ENCODE peak calls at places on chromosomes 5 and 9, in ten cellular contexts. One of them, this sample, is unnamed.

GRCh38 chr9:121861501-121862180 is 210.2 kb downstream of the DAB2IP start:
- DNase-seq in gastrocnemius medialis: peak; percentile 70
- DNase-seq in cardiac fibroblast: no peak
- DNase-seq in cardiac muscle cell: peak; percentile 42
- DNase-seq in heart right ventricle: peak; percentile 50
- DNase-seq in GM10248: peak; percentile 38
- DNase-seq in NB4: peak; percentile 45
- DNase-seq in lung: no peak
- DNase-seq in GM13976: peak; percentile 43
- DNase-seq in endothelial cell: peak; percentile 49
- DNase-seq in this sample: peak; percentile 37

GRCh38 chr5:32542216-32543059 is 42.9 kb upstream of the SUB1 start:
- DNase-seq in gastrocnemius medialis: no peak
- DNase-seq in cardiac fibroblast: no peak
- DNase-seq in cardiac muscle cell: no peak
- DNase-seq in heart right ventricle: no peak
- DNase-seq in GM10248: peak; percentile 53
- DNase-seq in NB4: peak; percentile 92
- DNase-seq in lung: no peak
- DNase-seq in GM13976: peak; percentile 54
- DNase-seq in endothelial cell: no peak
- DNase-seq in this sample: peak; percentile 48

GRCh38 chr9:132873403-132873802 is 4.7 kb downstream of the AK8 start:
- DNase-seq in gastrocnemius medialis: no peak
- DNase-seq in cardiac fibroblast: no peak
- DNase-seq in cardiac muscle cell: no peak
- DNase-seq in heart right ventricle: no peak
- DNase-seq in GM10248: no peak
- DNase-seq in NB4: no peak
- DNase-seq in lung: no peak
- DNase-seq in GM13976: no peak
- DNase-seq in endothelial cell: no peak
- DNase-seq in this sample: peak; percentile 21

GRCh38 chr9:121886759-121887485 is 206.2 kb downstream of the TTLL11 start:
- DNase-seq in gastrocnemius medialis: no peak
- DNase-seq in cardiac fibroblast: no peak
- DNase-seq in cardiac muscle cell: no peak
- DNase-seq in heart right ventricle: no peak
- DNase-seq in GM10248: no peak
- DNase-seq in NB4: no peak
- DNase-seq in lung: no peak
- DNase-seq in GM13976: no peak
- DNase-seq in endothelial cell: no peak
- DNase-seq in this sample: peak; percentile 89

GRCh38 chr5:31232273-31232888 is 38.9 kb downstream of the CDH6 start:
- DNase-seq in gastrocnemius medialis: no peak
- DNase-seq in cardiac fibroblast: peak; percentile 76
- DNase-seq in cardiac muscle cell: peak; percentile 78
- DNase-seq in heart right ventricle: peak; percentile 66
- DNase-seq in GM10248: peak; percentile 30
- DNase-seq in NB4: peak; percentile 70
- DNase-seq in lung: no peak
- DNase-seq in GM13976: peak; percentile 30
- DNase-seq in endothelial cell: peak; percentile 54
- DNase-seq in this sample: peak; percentile 2

GRCh38 chr9:137945581-137945980 is 68.0 kb downstream of the CACNA1B start:
- DNase-seq in gastrocnemius medialis: no peak
- DNase-seq in cardiac fibroblast: no peak
- DNase-seq in cardiac muscle cell: no peak
- DNase-seq in heart right ventricle: no peak
- DNase-seq in GM10248: no peak
- DNase-seq in NB4: no peak
- DNase-seq in lung: no peak
- DNase-seq in GM13976: no peak
- DNase-seq in endothelial cell: no peak
- DNase-seq in this sample: no peak

GRCh38 chr5:172871982-172872381 is 37.9 kb downstream of the ERGIC1 start:
- DNase-seq in gastrocnemius medialis: no peak
- DNase-seq in cardiac fibroblast: no peak
- DNase-seq in cardiac muscle cell: no peak
- DNase-seq in heart right ventricle: no peak
- DNase-seq in GM10248: no peak
- DNase-seq in NB4: peak; percentile 21
- DNase-seq in lung: no peak
- DNase-seq in GM13976: no peak
- DNase-seq in endothelial cell: no peak
- DNase-seq in this sample: no peak

GRCh38 chr5:51242453-51242852 is 140.8 kb upstream of the ISL1 start:
- DNase-seq in gastrocnemius medialis: no peak
- DNase-seq in cardiac fibroblast: no peak
- DNase-seq in cardiac muscle cell: no peak
- DNase-seq in heart right ventricle: no peak
- DNase-seq in GM10248: no peak
- DNase-seq in NB4: no peak
- DNase-seq in lung: no peak
- DNase-seq in GM13976: no peak
- DNase-seq in endothelial cell: no peak
- DNase-seq in this sample: no peak

DNA sequence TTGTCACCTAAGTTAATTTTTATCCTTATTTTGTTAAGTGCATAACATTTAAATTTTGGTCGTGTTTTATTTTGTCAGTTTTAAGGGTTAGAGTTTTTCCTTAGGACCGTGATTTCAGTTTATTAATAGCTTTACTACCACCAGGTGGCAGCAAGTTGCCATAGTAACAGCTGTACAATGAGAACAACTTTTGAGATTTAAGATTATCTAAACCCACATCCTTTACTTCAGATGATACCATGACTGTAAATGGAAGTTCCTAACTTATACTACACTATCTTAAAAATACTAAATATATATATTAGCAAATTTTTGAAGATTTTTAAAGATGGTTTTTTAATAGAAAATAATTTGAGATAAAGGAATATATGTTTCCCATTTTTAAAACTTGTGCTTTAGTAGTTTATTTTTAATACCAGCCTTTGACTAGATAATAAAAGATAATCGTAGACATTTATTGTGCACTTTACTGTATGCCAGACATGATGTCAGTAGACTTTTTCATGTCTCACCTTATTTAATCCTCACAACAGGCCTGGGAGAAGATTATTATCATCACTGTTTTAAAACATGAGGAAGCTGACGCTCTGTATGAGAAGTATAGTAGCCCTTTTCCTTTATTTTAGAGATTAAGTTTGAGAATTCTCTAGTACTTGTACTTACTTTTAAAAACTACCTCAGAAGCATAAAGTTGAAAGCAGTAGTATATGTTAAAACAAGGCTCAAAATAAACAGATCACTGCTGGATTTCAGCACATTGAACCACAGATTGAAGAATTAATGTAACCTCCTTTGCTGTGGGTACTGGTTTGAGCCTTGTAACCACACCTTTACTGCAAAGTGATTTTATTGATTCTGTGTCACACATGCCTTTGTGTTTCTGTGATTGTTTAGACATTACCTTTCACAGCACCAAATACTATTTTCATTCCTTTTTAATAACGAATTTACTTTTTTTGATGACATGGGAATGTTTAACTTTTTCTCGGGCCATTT is 27.5 kb downstream of the SREK1 start:
- DNase-seq in gastrocnemius medialis: no peak
- DNase-seq in cardiac fibroblast: peak; percentile 73
- DNase-seq in cardiac muscle cell: peak; percentile 56
- DNase-seq in heart right ventricle: peak; percentile 22
- DNase-seq in GM10248: peak; percentile 32
- DNase-seq in NB4: peak; percentile 57
- DNase-seq in lung: no peak
- DNase-seq in GM13976: no peak
- DNase-seq in endothelial cell: peak; percentile 24
- DNase-seq in this sample: peak; percentile 67
- TF ChIP-seq CTCF in gastrocnemius medialis: no peak
- TF ChIP-seq CTCF in cardiac fibroblast: peak; percentile 49
- TF ChIP-seq CTCF in cardiac muscle cell: peak; percentile 62
- TF ChIP-seq CTCF in heart right ventricle: peak; percentile 44
- TF ChIP-seq CTCF in GM10248: peak; percentile 40
- TF ChIP-seq CTCF in NB4: peak; percentile 18
- TF ChIP-seq CTCF in lung: peak; percentile 37
- TF ChIP-seq CTCF in GM13976: peak; percentile 32
- TF ChIP-seq CTCF in endothelial cell: peak; percentile 63
- TF ChIP-seq CTCF in this sample: peak; percentile 65

DNA sequence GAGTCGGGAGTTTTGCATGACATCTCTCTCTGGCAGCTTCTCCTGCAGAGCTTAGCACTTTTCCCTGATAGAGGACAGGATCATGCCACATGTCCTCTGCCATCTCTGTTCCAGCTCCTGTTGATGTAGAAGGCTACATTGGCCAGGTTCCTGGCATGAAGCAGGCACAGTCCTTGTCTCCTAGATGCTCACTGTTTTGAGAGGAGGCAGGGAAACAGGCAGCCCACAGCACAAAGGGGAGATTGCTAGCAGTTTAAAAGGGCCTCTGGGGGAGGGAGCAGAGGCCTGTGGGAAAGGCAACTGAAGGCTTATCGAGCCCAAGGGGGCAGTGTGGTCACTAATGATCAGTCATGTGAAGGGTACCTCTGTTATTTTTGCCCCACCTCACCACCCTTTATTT is 10.7 kb downstream of the ARHGAP26 start:
- DNase-seq in gastrocnemius medialis: no peak
- DNase-seq in cardiac fibroblast: no peak
- DNase-seq in cardiac muscle cell: no peak
- DNase-seq in heart right ventricle: peak; percentile 54
- DNase-seq in GM10248: no peak
- DNase-seq in NB4: peak; percentile 51
- DNase-seq in lung: no peak
- DNase-seq in GM13976: no peak
- DNase-seq in endothelial cell: no peak
- DNase-seq in this sample: no peak
- TF ChIP-seq CTCF in gastrocnemius medialis: no peak
- TF ChIP-seq CTCF in cardiac fibroblast: no peak
- TF ChIP-seq CTCF in cardiac muscle cell: no peak
- TF ChIP-seq CTCF in heart right ventricle: no peak
- TF ChIP-seq CTCF in GM10248: no peak
- TF ChIP-seq CTCF in NB4: no peak
- TF ChIP-seq CTCF in lung: no peak
- TF ChIP-seq CTCF in GM13976: no peak
- TF ChIP-seq CTCF in endothelial cell: no peak
- TF ChIP-seq CTCF in this sample: no peak

GRCh38 chr5:96258692-96259091 is 174.4 kb downstream of the PCSK1 start:
- DNase-seq in gastrocnemius medialis: no peak
- DNase-seq in cardiac fibroblast: no peak
- DNase-seq in cardiac muscle cell: no peak
- DNase-seq in heart right ventricle: no peak
- DNase-seq in GM10248: no peak
- DNase-seq in NB4: no peak
- DNase-seq in lung: no peak
- DNase-seq in GM13976: no peak
- DNase-seq in endothelial cell: no peak
- DNase-seq in this sample: no peak

GRCh38 chr5:96257904-96258303 is 175.1 kb downstream of the PCSK1 start:
- DNase-seq in gastrocnemius medialis: no peak
- DNase-seq in cardiac fibroblast: peak; percentile 32
- DNase-seq in cardiac muscle cell: no peak
- DNase-seq in heart right ventricle: no peak
- DNase-seq in GM10248: no peak
- DNase-seq in NB4: no peak
- DNase-seq in lung: no peak
- DNase-seq in GM13976: no peak
- DNase-seq in endothelial cell: no peak
- DNase-seq in this sample: no peak

GRCh38 chr5:96254980-96255681 is 177.9 kb downstream of the PCSK1 start:
- DNase-seq in gastrocnemius medialis: no peak
- DNase-seq in cardiac fibroblast: peak; percentile 95
- DNase-seq in cardiac muscle cell: no peak
- DNase-seq in heart right ventricle: no peak
- DNase-seq in GM10248: no peak
- DNase-seq in NB4: no peak
- DNase-seq in lung: no peak
- DNase-seq in GM13976: no peak
- DNase-seq in endothelial cell: no peak
- DNase-seq in this sample: no peak

GRCh38 chr5:96259211-96259772 is 173.8 kb downstream of the PCSK1 start:
- DNase-seq in gastrocnemius medialis: no peak
- DNase-seq in cardiac fibroblast: peak; percentile 49
- DNase-seq in cardiac muscle cell: no peak
- DNase-seq in heart right ventricle: no peak
- DNase-seq in GM10248: no peak
- DNase-seq in NB4: peak; percentile 36
- DNase-seq in lung: no peak
- DNase-seq in GM13976: no peak
- DNase-seq in endothelial cell: no peak
- DNase-seq in this sample: no peak

GRCh38 chr5:96256795-96257470 is 176.1 kb downstream of the PCSK1 start:
- DNase-seq in gastrocnemius medialis: peak; percentile 20
- DNase-seq in cardiac fibroblast: peak; percentile 70
- DNase-seq in cardiac muscle cell: peak; percentile 2
- DNase-seq in heart right ventricle: no peak
- DNase-seq in GM10248: no peak
- DNase-seq in NB4: peak; percentile 26
- DNase-seq in lung: no peak
- DNase-seq in GM13976: no peak
- DNase-seq in endothelial cell: no peak
- DNase-seq in this sample: peak; percentile 7
- TF ChIP-seq CTCF in gastrocnemius medialis: no peak
- TF ChIP-seq CTCF in cardiac fibroblast: no peak
- TF ChIP-seq CTCF in cardiac muscle cell: peak; percentile 17
- TF ChIP-seq CTCF in heart right ventricle: no peak
- TF ChIP-seq CTCF in GM10248: no peak
- TF ChIP-seq CTCF in NB4: no peak
- TF ChIP-seq CTCF in lung: no peak
- TF ChIP-seq CTCF in GM13976: no peak
- TF ChIP-seq CTCF in endothelial cell: no peak
- TF ChIP-seq CTCF in this sample: no peak

GRCh38 chr9:135065151-135065550 is 22.3 kb upstream of the OLFM1 start:
- DNase-seq in gastrocnemius medialis: no peak
- DNase-seq in cardiac fibroblast: no peak
- DNase-seq in cardiac muscle cell: no peak
- DNase-seq in heart right ventricle: no peak
- DNase-seq in GM10248: no peak
- DNase-seq in NB4: no peak
- DNase-seq in lung: no peak
- DNase-seq in GM13976: no peak
- DNase-seq in endothelial cell: no peak
- DNase-seq in this sample: no peak

GRCh38 chr9:135065804-135066203 is 21.7 kb upstream of the OLFM1 start:
- DNase-seq in gastrocnemius medialis: no peak
- DNase-seq in cardiac fibroblast: no peak
- DNase-seq in cardiac muscle cell: no peak
- DNase-seq in heart right ventricle: no peak
- DNase-seq in GM10248: no peak
- DNase-seq in NB4: no peak
- DNase-seq in lung: no peak
- DNase-seq in GM13976: no peak
- DNase-seq in endothelial cell: no peak
- DNase-seq in this sample: no peak

GRCh38 chr9:135060461-135061116 is 26.9 kb upstream of the OLFM1 start:
- DNase-seq in gastrocnemius medialis: no peak
- DNase-seq in cardiac fibroblast: no peak
- DNase-seq in cardiac muscle cell: no peak
- DNase-seq in heart right ventricle: no peak
- DNase-seq in GM10248: no peak
- DNase-seq in NB4: no peak
- DNase-seq in lung: no peak
- DNase-seq in GM13976: no peak
- DNase-seq in endothelial cell: no peak
- DNase-seq in this sample: no peak

GRCh38 chr9:135061441-135061840 is 26.0 kb upstream of the OLFM1 start:
- DNase-seq in gastrocnemius medialis: no peak
- DNase-seq in cardiac fibroblast: no peak
- DNase-seq in cardiac muscle cell: no peak
- DNase-seq in heart right ventricle: no peak
- DNase-seq in GM10248: no peak
- DNase-seq in NB4: no peak
- DNase-seq in lung: no peak
- DNase-seq in GM13976: no peak
- DNase-seq in endothelial cell: no peak
- DNase-seq in this sample: no peak

DNA sequence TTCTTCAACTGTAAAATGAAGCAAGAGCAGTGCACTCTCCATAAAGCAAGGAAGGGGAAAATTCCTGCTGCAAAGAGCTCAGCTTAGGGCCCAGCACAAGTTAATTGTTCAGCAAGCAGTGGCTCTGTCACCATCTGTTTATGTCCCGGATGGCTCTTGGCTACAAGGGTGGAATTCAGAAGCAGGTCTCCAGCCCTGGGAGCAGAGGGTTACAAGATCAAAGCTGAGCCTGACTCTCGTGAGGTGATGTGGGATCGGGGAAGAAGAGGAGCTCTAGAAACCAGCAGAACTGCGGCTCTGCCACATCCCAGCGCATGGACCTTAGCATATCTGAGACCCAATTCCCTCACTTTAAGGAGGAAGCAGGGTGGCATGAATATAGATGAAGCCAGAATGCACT is 25.2 kb upstream of the OLFM1 start:
- DNase-seq in gastrocnemius medialis: no peak
- DNase-seq in cardiac fibroblast: no peak
- DNase-seq in cardiac muscle cell: no peak
- DNase-seq in heart right ventricle: no peak
- DNase-seq in GM10248: no peak
- DNase-seq in NB4: no peak
- DNase-seq in lung: no peak
- DNase-seq in GM13976: no peak
- DNase-seq in endothelial cell: no peak
- DNase-seq in this sample: no peak
- TF ChIP-seq CTCF in gastrocnemius medialis: no peak
- TF ChIP-seq CTCF in cardiac fibroblast: no peak
- TF ChIP-seq CTCF in cardiac muscle cell: no peak
- TF ChIP-seq CTCF in heart right ventricle: no peak
- TF ChIP-seq CTCF in GM10248: no peak
- TF ChIP-seq CTCF in NB4: no peak
- TF ChIP-seq CTCF in lung: no peak
- TF ChIP-seq CTCF in GM13976: no peak
- TF ChIP-seq CTCF in endothelial cell: no peak
- TF ChIP-seq CTCF in this sample: no peak

This sample was measured in activated CD8-positive, alpha-beta T cell treated with anti-CD3 and anti-CD28 coated beads for 36 hours.